ENCODE peak calls at places on chromosomes 2 and 18, in ten cellular contexts. One of them, this sample, is unnamed.

GRCh38 chr2:177161741-177162440 is 50.7 kb upstream of the HNRNPA3 start:
- DNase-seq in effector memory CD4-positive, alpha-beta T cell: no peak
- DNase-seq in HCT116: no peak
- DNase-seq in left ventricle myocardium inferior: no peak
- DNase-seq in iPS DF 6.9: no peak
- DNase-seq in psoas muscle: no peak
- DNase-seq in tibial artery: no peak
- DNase-seq in GM23338: peak; percentile 59
- DNase-seq in astrocyte: peak; percentile 9
- DNase-seq in mesendoderm: no peak
- DNase-seq in this sample: no peak

GRCh38 chr2:133605031-133605773 is 36.9 kb upstream of the NCKAP5 start:
- DNase-seq in effector memory CD4-positive, alpha-beta T cell: no peak
- DNase-seq in HCT116: no peak
- DNase-seq in left ventricle myocardium inferior: no peak
- DNase-seq in iPS DF 6.9: no peak
- DNase-seq in psoas muscle: no peak
- DNase-seq in tibial artery: no peak
- DNase-seq in GM23338: no peak
- DNase-seq in astrocyte: peak; percentile 44
- DNase-seq in mesendoderm: no peak
- DNase-seq in this sample: no peak

GRCh38 chr2:159708066-159708760 is 4.1 kb upstream of the MARCHF7 start:
- DNase-seq in effector memory CD4-positive, alpha-beta T cell: no peak
- DNase-seq in HCT116: no peak
- DNase-seq in left ventricle myocardium inferior: no peak
- DNase-seq in iPS DF 6.9: no peak
- DNase-seq in psoas muscle: no peak
- DNase-seq in tibial artery: no peak
- DNase-seq in GM23338: no peak
- DNase-seq in astrocyte: no peak
- DNase-seq in mesendoderm: no peak
- DNase-seq in this sample: no peak

GRCh38 chr18:49726564-49726963 is 86.8 kb downstream of the ACAA2 start:
- DNase-seq in effector memory CD4-positive, alpha-beta T cell: no peak
- DNase-seq in HCT116: no peak
- DNase-seq in left ventricle myocardium inferior: no peak
- DNase-seq in iPS DF 6.9: no peak
- DNase-seq in psoas muscle: no peak
- DNase-seq in tibial artery: peak; percentile 25
- DNase-seq in GM23338: no peak
- DNase-seq in astrocyte: no peak
- DNase-seq in mesendoderm: no peak
- DNase-seq in this sample: no peak

GRCh38 chr18:48711651-48712486 is 173.0 kb downstream of the CTIF start:
- DNase-seq in effector memory CD4-positive, alpha-beta T cell: no peak
- DNase-seq in HCT116: peak; percentile 21
- DNase-seq in left ventricle myocardium inferior: no peak
- DNase-seq in iPS DF 6.9: no peak
- DNase-seq in psoas muscle: peak; percentile 59
- DNase-seq in tibial artery: no peak
- DNase-seq in GM23338: peak; percentile 51
- DNase-seq in astrocyte: no peak
- DNase-seq in mesendoderm: peak; percentile 83
- DNase-seq in this sample: no peak

GRCh38 chr2:202060218-202060617 is 12.8 kb upstream of the KIAA2012 start:
- DNase-seq in effector memory CD4-positive, alpha-beta T cell: no peak
- DNase-seq in HCT116: no peak
- DNase-seq in left ventricle myocardium inferior: no peak
- DNase-seq in iPS DF 6.9: no peak
- DNase-seq in psoas muscle: no peak
- DNase-seq in tibial artery: no peak
- DNase-seq in GM23338: peak; percentile 60
- DNase-seq in astrocyte: no peak
- DNase-seq in mesendoderm: no peak
- DNase-seq in this sample: no peak

GRCh38 chr18:12359515-12359927 is 17.5 kb downstream of the AFG3L2 start:
- DNase-seq in effector memory CD4-positive, alpha-beta T cell: no peak
- DNase-seq in HCT116: no peak
- DNase-seq in left ventricle myocardium inferior: no peak
- DNase-seq in iPS DF 6.9: no peak
- DNase-seq in psoas muscle: no peak
- DNase-seq in tibial artery: no peak
- DNase-seq in GM23338: no peak
- DNase-seq in astrocyte: peak; percentile 56
- DNase-seq in mesendoderm: no peak
- DNase-seq in this sample: no peak

GRCh38 chr2:64260817-64261216 is 116.6 kb upstream of the PELI1 start:
- DNase-seq in effector memory CD4-positive, alpha-beta T cell: no peak
- DNase-seq in HCT116: no peak
- DNase-seq in left ventricle myocardium inferior: peak; percentile 36
- DNase-seq in iPS DF 6.9: no peak
- DNase-seq in psoas muscle: no peak
- DNase-seq in tibial artery: peak; percentile 57
- DNase-seq in GM23338: no peak
- DNase-seq in astrocyte: no peak
- DNase-seq in mesendoderm: no peak
- DNase-seq in this sample: peak; percentile 65

GRCh38 chr2:9206991-9207640 is 504 bp downstream of the ASAP2 start:
- DNase-seq in effector memory CD4-positive, alpha-beta T cell: no peak
- DNase-seq in HCT116: no peak
- DNase-seq in left ventricle myocardium inferior: peak; percentile 32
- DNase-seq in iPS DF 6.9: no peak
- DNase-seq in psoas muscle: peak; percentile 61
- DNase-seq in tibial artery: peak; percentile 41
- DNase-seq in GM23338: peak; percentile 56
- DNase-seq in astrocyte: no peak
- DNase-seq in mesendoderm: peak; percentile 44
- DNase-seq in this sample: no peak

GRCh38 chr18:44742741-44743311 is 62.1 kb downstream of the SETBP1 start:
- DNase-seq in effector memory CD4-positive, alpha-beta T cell: no peak
- DNase-seq in HCT116: no peak
- DNase-seq in left ventricle myocardium inferior: peak; percentile 54
- DNase-seq in iPS DF 6.9: no peak
- DNase-seq in psoas muscle: peak; percentile 66
- DNase-seq in tibial artery: peak; percentile 66
- DNase-seq in GM23338: peak; percentile 5
- DNase-seq in astrocyte: peak; percentile 76
- DNase-seq in mesendoderm: peak; percentile 58
- DNase-seq in this sample: no peak

GRCh38 chr2:68747413-68747812 is 12.8 kb downstream of the ARHGAP25 start:
- DNase-seq in effector memory CD4-positive, alpha-beta T cell: no peak
- DNase-seq in HCT116: no peak
- DNase-seq in left ventricle myocardium inferior: no peak
- DNase-seq in iPS DF 6.9: no peak
- DNase-seq in psoas muscle: no peak
- DNase-seq in tibial artery: no peak
- DNase-seq in GM23338: no peak
- DNase-seq in astrocyte: no peak
- DNase-seq in mesendoderm: no peak
- DNase-seq in this sample: peak; percentile 20
- H3K4me1 ChIP-seq in effector memory CD4-positive, alpha-beta T cell: peaks cover 72% of the 10 kb centered on the region
- H3K4me1 ChIP-seq in HCT116: no peaks in the 10 kb centered on the region
- H3K4me1 ChIP-seq in left ventricle myocardium inferior: no peaks in the 10 kb centered on the region
- H3K4me1 ChIP-seq in iPS DF 6.9: no peaks in the 10 kb centered on the region
- H3K4me1 ChIP-seq in psoas muscle: no peaks in the 10 kb centered on the region
- H3K4me1 ChIP-seq in tibial artery: peaks cover 3% of the 10 kb centered on the region
- H3K4me1 ChIP-seq in GM23338: peaks cover 18% of the 10 kb centered on the region
- H3K4me1 ChIP-seq in astrocyte: no peaks in the 10 kb centered on the region
- H3K4me1 ChIP-seq in mesendoderm: no peaks in the 10 kb centered on the region
- H3K4me1 ChIP-seq in this sample: no peaks in the 10 kb centered on the region

GRCh38 chr2:241254904-241255351 is 60.5 kb downstream of the HDLBP start:
- DNase-seq in effector memory CD4-positive, alpha-beta T cell: no peak
- DNase-seq in HCT116: no peak
- DNase-seq in left ventricle myocardium inferior: no peak
- DNase-seq in iPS DF 6.9: no peak
- DNase-seq in psoas muscle: no peak
- DNase-seq in tibial artery: no peak
- DNase-seq in GM23338: no peak
- DNase-seq in astrocyte: no peak
- DNase-seq in mesendoderm: no peak
- DNase-seq in this sample: no peak

GRCh38 chr2:241248289-241248688 is 59.8 kb downstream of the ANO7 start:
- DNase-seq in effector memory CD4-positive, alpha-beta T cell: no peak
- DNase-seq in HCT116: no peak
- DNase-seq in left ventricle myocardium inferior: no peak
- DNase-seq in iPS DF 6.9: no peak
- DNase-seq in psoas muscle: no peak
- DNase-seq in tibial artery: no peak
- DNase-seq in GM23338: no peak
- DNase-seq in astrocyte: no peak
- DNase-seq in mesendoderm: no peak
- DNase-seq in this sample: no peak

GRCh38 chr2:241252778-241253475 is 62.5 kb downstream of the HDLBP start:
- DNase-seq in effector memory CD4-positive, alpha-beta T cell: no peak
- DNase-seq in HCT116: no peak
- DNase-seq in left ventricle myocardium inferior: no peak
- DNase-seq in iPS DF 6.9: no peak
- DNase-seq in psoas muscle: no peak
- DNase-seq in tibial artery: no peak
- DNase-seq in GM23338: no peak
- DNase-seq in astrocyte: no peak
- DNase-seq in mesendoderm: no peak
- DNase-seq in this sample: no peak

GRCh38 chr2:241248897-241249296 is 60.4 kb downstream of the ANO7 start:
- DNase-seq in effector memory CD4-positive, alpha-beta T cell: no peak
- DNase-seq in HCT116: no peak
- DNase-seq in left ventricle myocardium inferior: no peak
- DNase-seq in iPS DF 6.9: no peak
- DNase-seq in psoas muscle: no peak
- DNase-seq in tibial artery: no peak
- DNase-seq in GM23338: no peak
- DNase-seq in astrocyte: no peak
- DNase-seq in mesendoderm: no peak
- DNase-seq in this sample: no peak

GRCh38 chr2:241249654-241250053 is 61.2 kb downstream of the ANO7 start:
- DNase-seq in effector memory CD4-positive, alpha-beta T cell: no peak
- DNase-seq in HCT116: no peak
- DNase-seq in left ventricle myocardium inferior: no peak
- DNase-seq in iPS DF 6.9: no peak
- DNase-seq in psoas muscle: no peak
- DNase-seq in tibial artery: no peak
- DNase-seq in GM23338: no peak
- DNase-seq in astrocyte: no peak
- DNase-seq in mesendoderm: no peak
- DNase-seq in this sample: no peak
- H3K36me3 ChIP-seq in effector memory CD4-positive, alpha-beta T cell: peaks cover 94% of the 10 kb centered on the region
- H3K36me3 ChIP-seq in HCT116: peaks cover 82% of the 10 kb centered on the region
- H3K36me3 ChIP-seq in left ventricle myocardium inferior: peaks cover 100% of the 10 kb centered on the region
- H3K36me3 ChIP-seq in iPS DF 6.9: peaks cover 50% of the 10 kb centered on the region
- H3K36me3 ChIP-seq in psoas muscle: peaks cover 39% of the 10 kb centered on the region
- H3K36me3 ChIP-seq in tibial artery: peaks cover 97% of the 10 kb centered on the region
- H3K36me3 ChIP-seq in GM23338: peaks cover 87% of the 10 kb centered on the region
- H3K36me3 ChIP-seq in astrocyte: peaks cover 97% of the 10 kb centered on the region
- H3K36me3 ChIP-seq in mesendoderm: peaks cover 48% of the 10 kb centered on the region
- H3K36me3 ChIP-seq in this sample: peaks cover 73% of the 10 kb centered on the region

GRCh38 chr18:60117321-60117720 is 217.5 kb downstream of the PMAIP1 start:
- DNase-seq in effector memory CD4-positive, alpha-beta T cell: no peak
- DNase-seq in HCT116: no peak
- DNase-seq in left ventricle myocardium inferior: no peak
- DNase-seq in iPS DF 6.9: no peak
- DNase-seq in psoas muscle: no peak
- DNase-seq in tibial artery: no peak
- DNase-seq in GM23338: peak; percentile 35
- DNase-seq in astrocyte: no peak
- DNase-seq in mesendoderm: peak; percentile 69
- DNase-seq in this sample: no peak
- H3K4me1 ChIP-seq in effector memory CD4-positive, alpha-beta T cell: no peaks in the 10 kb centered on the region
- H3K4me1 ChIP-seq in HCT116: no peaks in the 10 kb centered on the region
- H3K4me1 ChIP-seq in left ventricle myocardium inferior: no peaks in the 10 kb centered on the region
- H3K4me1 ChIP-seq in iPS DF 6.9: no peaks in the 10 kb centered on the region
- H3K4me1 ChIP-seq in psoas muscle: no peaks in the 10 kb centered on the region
- H3K4me1 ChIP-seq in tibial artery: no peaks in the 10 kb centered on the region
- H3K4me1 ChIP-seq in GM23338: no peaks in the 10 kb centered on the region
- H3K4me1 ChIP-seq in astrocyte: no peaks in the 10 kb centered on the region
- H3K4me1 ChIP-seq in mesendoderm: no peaks in the 10 kb centered on the region
- H3K4me1 ChIP-seq in this sample: no peaks in the 10 kb centered on the region

GRCh38 chr2:30775833-30776232 is 31.4 kb downstream of the CAPN13 start:
- DNase-seq in effector memory CD4-positive, alpha-beta T cell: no peak
- DNase-seq in HCT116: no peak
- DNase-seq in left ventricle myocardium inferior: no peak
- DNase-seq in iPS DF 6.9: no peak
- DNase-seq in psoas muscle: no peak
- DNase-seq in tibial artery: no peak
- DNase-seq in GM23338: no peak
- DNase-seq in astrocyte: no peak
- DNase-seq in mesendoderm: peak; percentile 30
- DNase-seq in this sample: peak; percentile 11

GRCh38 chr2:30778611-30779010 is 28.6 kb downstream of the CAPN13 start:
- DNase-seq in effector memory CD4-positive, alpha-beta T cell: no peak
- DNase-seq in HCT116: no peak
- DNase-seq in left ventricle myocardium inferior: no peak
- DNase-seq in iPS DF 6.9: no peak
- DNase-seq in psoas muscle: no peak
- DNase-seq in tibial artery: no peak
- DNase-seq in GM23338: no peak
- DNase-seq in astrocyte: no peak
- DNase-seq in mesendoderm: no peak
- DNase-seq in this sample: peak; percentile 19

GRCh38 chr2:30780776-30781330 is 26.4 kb downstream of the CAPN13 start:
- DNase-seq in effector memory CD4-positive, alpha-beta T cell: no peak
- DNase-seq in HCT116: no peak
- DNase-seq in left ventricle myocardium inferior: no peak
- DNase-seq in iPS DF 6.9: no peak
- DNase-seq in psoas muscle: no peak
- DNase-seq in tibial artery: no peak
- DNase-seq in GM23338: no peak
- DNase-seq in astrocyte: no peak
- DNase-seq in mesendoderm: no peak
- DNase-seq in this sample: no peak

GRCh38 chr2:30776831-30777652 is 30.2 kb downstream of the CAPN13 start:
- DNase-seq in effector memory CD4-positive, alpha-beta T cell: no peak
- DNase-seq in HCT116: no peak
- DNase-seq in left ventricle myocardium inferior: no peak
- DNase-seq in iPS DF 6.9: no peak
- DNase-seq in psoas muscle: no peak
- DNase-seq in tibial artery: no peak
- DNase-seq in GM23338: no peak
- DNase-seq in astrocyte: no peak
- DNase-seq in mesendoderm: no peak
- DNase-seq in this sample: peak; percentile 28

DNA sequence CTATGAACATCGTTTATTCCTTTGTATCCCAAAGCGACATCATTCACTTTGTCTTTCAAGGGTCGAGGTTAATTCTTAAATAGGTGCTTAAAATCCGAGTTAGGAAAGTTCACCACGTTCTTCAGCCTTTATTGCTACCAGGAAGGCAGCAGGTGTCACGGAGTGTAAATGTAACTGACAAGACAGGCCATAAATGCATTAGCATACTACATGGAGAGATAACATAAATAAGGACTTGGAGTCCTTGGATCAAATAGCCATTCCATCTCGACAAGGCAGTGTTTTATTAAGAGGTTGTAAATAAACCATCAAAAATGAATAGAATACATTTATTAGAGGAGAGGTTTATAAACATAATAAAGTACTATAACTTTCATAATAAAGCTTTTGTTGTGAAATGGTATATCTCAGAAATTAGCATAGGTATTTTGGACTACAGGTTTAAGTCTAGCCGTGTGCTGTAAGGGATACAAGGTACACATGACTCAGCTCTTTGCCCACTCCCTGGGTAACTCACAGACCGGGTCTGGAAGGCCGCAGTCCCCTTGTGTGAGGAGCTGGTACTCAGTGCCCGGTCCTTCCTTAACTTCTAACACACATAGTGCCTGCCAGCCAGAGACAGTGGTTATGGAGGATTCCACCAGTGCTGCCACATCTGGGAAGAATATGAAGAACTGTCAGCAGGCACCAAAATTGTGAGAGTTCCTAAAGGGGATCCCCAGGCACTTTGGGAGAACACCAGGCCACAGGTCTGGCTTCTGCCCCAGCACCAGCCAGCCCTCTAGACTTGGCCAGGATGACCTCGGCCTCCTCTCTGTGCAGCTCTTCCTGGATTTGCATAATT is 29.4 kb downstream of the CAPN13 start:
- DNase-seq in effector memory CD4-positive, alpha-beta T cell: no peak
- DNase-seq in HCT116: no peak
- DNase-seq in left ventricle myocardium inferior: no peak
- DNase-seq in iPS DF 6.9: no peak
- DNase-seq in psoas muscle: no peak
- DNase-seq in tibial artery: no peak
- DNase-seq in GM23338: no peak
- DNase-seq in astrocyte: no peak
- DNase-seq in mesendoderm: no peak
- DNase-seq in this sample: no peak
- H3K36me3 ChIP-seq in effector memory CD4-positive, alpha-beta T cell: no peaks in the 10 kb centered on the region
- H3K36me3 ChIP-seq in HCT116: no peaks in the 10 kb centered on the region
- H3K36me3 ChIP-seq in left ventricle myocardium inferior: no peaks in the 10 kb centered on the region
- H3K36me3 ChIP-seq in iPS DF 6.9: no peaks in the 10 kb centered on the region
- H3K36me3 ChIP-seq in psoas muscle: no peaks in the 10 kb centered on the region
- H3K36me3 ChIP-seq in tibial artery: no peaks in the 10 kb centered on the region
- H3K36me3 ChIP-seq in GM23338: no peaks in the 10 kb centered on the region
- H3K36me3 ChIP-seq in astrocyte: no peaks in the 10 kb centered on the region
- H3K36me3 ChIP-seq in mesendoderm: no peaks in the 10 kb centered on the region
- H3K36me3 ChIP-seq in this sample: no peaks in the 10 kb centered on the region